ENCODE peak calls at places on chromosomes 1 and 21, in nine cellular contexts. Y, H, P, R, B, E, X, C and A are unnamed samples.

GRCh38 chr1:175188936-175189335 is 3.6 kb downstream of the KIAA0040 start:
- DNase-seq in Y (peak; percentile 73), H (no peak), P (no peak), R (no peak), B (peak; percentile 56), E (no peak), X (peak; percentile 86), C (no peak), A (peak; percentile 80)

GRCh38 chr1:197356723-197357533 is 88.9 kb downstream of the CRB1 start:
- DNase-seq in Y (peak; percentile 62), H (no peak), P (peak; percentile 58), R (no peak), B (no peak), E (peak; percentile 44), X (no peak), C (no peak), A (no peak)

GRCh38 chr1:4708853-4709507 is 54.6 kb downstream of the AJAP1 start:
- DNase-seq in Y (no peak), H (no peak), P (no peak), R (no peak), B (no peak), E (no peak), X (no peak), C (no peak), A (no peak)

GRCh38 chr1:19096036-19096833 is 113.8 kb downstream of the UBR4 start:
- DNase-seq in Y (peak; percentile 33), H (no peak), P (peak; percentile 7), R (peak; percentile 65), B (no peak), E (peak; percentile 70), X (no peak), C (no peak), A (no peak)

GRCh38 chr1:242824435-242824834 is 299.9 kb upstream of the PLD5 start:
- DNase-seq in Y (no peak), H (no peak), P (no peak), R (no peak), B (no peak), E (no peak), X (no peak), C (no peak), A (no peak)

GRCh38 chr1:177119311-177119710 is 45.2 kb downstream of the ASTN1 start:
- DNase-seq in Y (no peak), H (no peak), P (no peak), R (no peak), B (no peak), E (no peak), X (no peak), C (no peak), A (no peak)

GRCh38 chr1:245791410-245792312 is 636.9 kb downstream of the KIF26B start:
- DNase-seq in Y (no peak), H (no peak), P (no peak), R (no peak), B (no peak), E (no peak), X (no peak), C (no peak), A (no peak)

GRCh38 chr21:41171210-41171609 is 3.2 kb downstream of the BACE2 start:
- DNase-seq in Y (no peak), H (no peak), P (no peak), R (peak; percentile 87), B (no peak), E (peak; percentile 84), X (no peak), C (no peak), A (peak; percentile 61)

GRCh38 chr1:41023279-41023990 is 1.9 kb upstream of the SLFNL1 start:
- DNase-seq in Y (peak; percentile 26), H (no peak), P (no peak), R (no peak), B (peak; percentile 56), E (no peak), X (peak; percentile 48), C (no peak), A (no peak)

GRCh38 chr1:182355718-182356098 is 35.9 kb downstream of the GLUL start:
- DNase-seq in Y (no peak), H (no peak), P (no peak), R (no peak), B (no peak), E (no peak), X (no peak), C (no peak), A (no peak)

GRCh38 chr21:45105906-45106485 is 31.6 kb downstream of the ADARB1 start:
- DNase-seq in Y (no peak), H (no peak), P (no peak), R (no peak), B (no peak), E (no peak), X (no peak), C (no peak), A (no peak)

GRCh38 chr21:17295997-17296396 is 216.8 kb upstream of the CXADR start:
- DNase-seq in Y (no peak), H (no peak), P (no peak), R (no peak), B (no peak), E (no peak), X (no peak), C (no peak), A (no peak)

GRCh38 chr1:56315293-56315942 is 263.9 kb downstream of the PLPP3 start:
- DNase-seq in Y (no peak), H (no peak), P (no peak), R (no peak), B (no peak), E (no peak), X (no peak), C (no peak), A (no peak)

GRCh38 chr1:59128784-59129227 is 168.1 kb upstream of the FGGY start:
- DNase-seq in Y (no peak), H (no peak), P (peak; percentile 44), R (no peak), B (no peak), E (no peak), X (no peak), C (no peak), A (no peak)

GRCh38 chr1:5960336-5960735 is 31.9 kb downstream of the NPHP4 start:
- DNase-seq in Y (no peak), H (no peak), P (no peak), R (no peak), B (no peak), E (no peak), X (no peak), C (peak; percentile 21), A (peak; percentile 18)

GRCh38 chr21:39082656-39083376 is 100.4 kb downstream of the PSMG1 start:
- DNase-seq in Y (no peak), H (no peak), P (no peak), R (peak; percentile 60), B (no peak), E (peak; percentile 68), X (no peak), C (no peak), A (no peak)

GRCh38 chr1:221921936-221922335 is 180.0 kb upstream of the DUSP10 start:
- DNase-seq in Y (no peak), H (no peak), P (peak; percentile 49), R (no peak), B (no peak), E (no peak), X (no peak), C (no peak), A (no peak)

GRCh38 chr1:227777646-227778045 is 37.8 kb upstream of the PRSS38 start:
- DNase-seq in Y (no peak), H (no peak), P (no peak), R (no peak), B (no peak), E (no peak), X (no peak), C (no peak), A (peak; percentile 7)

GRCh38 chr1:174963547-174964125 is 36.1 kb upstream of the CACYBP start:
- DNase-seq in Y (no peak), H (no peak), P (no peak), R (no peak), B (no peak), E (no peak), X (no peak), C (no peak), A (no peak)

GRCh38 chr21:26437326-26438009 is 135.6 kb downstream of the CYYR1 start:
- DNase-seq in Y (peak; percentile 1), H (no peak), P (no peak), R (no peak), B (no peak), E (no peak), X (no peak), C (no peak), A (no peak)

GRCh38 chr1:111920221-111921024 is 69.0 kb downstream of the KCND3 start:
- DNase-seq in Y (no peak), H (no peak), P (peak; percentile 5), R (peak; percentile 57), B (no peak), E (peak; percentile 64), X (no peak), C (no peak), A (no peak)

GRCh38 chr1:1306070-1306660 is 1.6 kb downstream of the ACAP3 start:
- DNase-seq in Y (peak; percentile 66), H (no peak), P (peak; percentile 27), R (no peak), B (no peak), E (no peak), X (no peak), C (no peak), A (no peak)

GRCh38 chr1:46983416-46983815 is 40.1 kb upstream of the CYP4X1 start:
- DNase-seq in Y (no peak), H (no peak), P (no peak), R (no peak), B (no peak), E (no peak), X (no peak), C (no peak), A (no peak)
- H3K4me3 ChIP-seq in Y (no peak overlapping the region), H (no peak overlapping the region), P (no peak overlapping the region), R (no peak overlapping the region), B (no peak overlapping the region), E (no peak overlapping the region), X (no peak overlapping the region), C (no peak overlapping the region), A (no peak overlapping the region)

GRCh38 chr1:115642168-115643072 is 650 bp downstream of the VANGL1 start:
- DNase-seq in Y (peak; percentile 82), H (no peak), P (peak; percentile 20), R (peak; percentile 64), B (peak; percentile 68), E (peak; percentile 60), X (peak; percentile 78), C (peak; percentile 72), A (peak; percentile 62)
- TF ChIP-seq POLR2A in Y (no peak), H (no peak), P (no peak), R (no peak), B (no peak), E (peak; percentile 17), X (no peak), C (no peak), A (no peak)

DNA sequence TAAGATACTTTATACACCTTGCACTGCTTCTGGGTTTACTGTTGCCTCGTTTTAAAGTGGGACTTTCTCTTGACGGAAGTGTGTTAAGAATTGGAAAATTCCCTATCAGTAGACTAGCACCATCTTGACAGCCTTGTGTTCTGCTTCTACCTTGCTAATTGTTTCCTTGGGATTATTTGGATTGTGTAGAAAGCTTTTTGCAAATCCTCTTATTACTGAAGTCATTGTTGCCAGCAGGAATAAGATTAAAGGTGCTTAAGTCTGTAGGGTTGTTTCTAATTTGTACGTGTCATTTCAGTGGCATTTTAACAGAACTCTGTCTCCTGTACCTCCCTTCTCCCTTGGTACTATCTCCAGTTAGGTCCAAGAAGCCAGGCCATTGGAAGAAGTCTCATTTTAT is 107.6 kb downstream of the POU2F1 start:
- DNase-seq in Y (no peak), H (no peak), P (no peak), R (no peak), B (no peak), E (no peak), X (no peak), C (no peak), A (no peak)
- H3K4me3 ChIP-seq in Y (peak overlapping the region; percentile 54), H (no peak overlapping the region), P (no peak overlapping the region), R (no peak overlapping the region), B (no peak overlapping the region), E (no peak overlapping the region), X (no peak overlapping the region), C (no peak overlapping the region), A (no peak overlapping the region)

GRCh38 chr1:230212405-230212936 is 145.4 kb downstream of the GALNT2 start:
- DNase-seq in Y (no peak), H (no peak), P (no peak), R (no peak), B (no peak), E (no peak), X (no peak), C (no peak), A (no peak)
- TF ChIP-seq POLR2A in Y (no peak), H (no peak), P (no peak), R (no peak), B (no peak), E (no peak), X (no peak), C (no peak), A (no peak)